ENCODE peak calls at places on chromosomes 3 and 15, in seven cellular contexts. N is tibial artery, C is GM12865, O is right lobe of liver, D is foreskin fibroblast, L is BE2C, J is MCF 10A. U is an unnamed sample.

GRCh38 chr15:51727141-51727897 is 10.1 kb downstream of the LYSMD2 start:
- DNase-seq in N (no peak), L (peak; percentile 64), O (no peak), J (no peak), C (peak; percentile 49), D (peak; percentile 62), U (no peak)

GRCh38 chr3:185353225-185353624 is 9.7 kb upstream of the MAP3K13 start:
- DNase-seq in L (no peak), O (no peak), N (no peak), D (no peak), J (no peak), C (no peak), U (no peak)

GRCh38 chr15:84878504-84878903 is 6.0 kb upstream of the SLC28A1 start:
- DNase-seq in J (peak; percentile 54), N (peak; percentile 57), D (peak; percentile 61), C (peak; percentile 65), L (peak; percentile 61), O (peak; percentile 66), U (no peak)

GRCh38 chr3:161989012-161989411 is 492.4 kb downstream of the OTOL1 start:
- DNase-seq in C (no peak), O (no peak), L (no peak), D (peak; percentile 7), J (no peak), N (no peak), U (no peak)

GRCh38 chr15:101482526-101483371 is 6.8 kb downstream of the PCSK6 start:
- DNase-seq in L (no peak), C (no peak), O (no peak), J (no peak), D (no peak), N (no peak), U (no peak)

GRCh38 chr3:30098656-30099454 is 507.5 kb upstream of the TGFBR2 start:
- DNase-seq in D (peak; percentile 72), O (no peak), C (no peak), L (no peak), N (no peak), J (peak; percentile 33), U (no peak)

GRCh38 chr3:39260957-39261356 is 18.9 kb downstream of the CX3CR1 start:
- DNase-seq in J (peak; percentile 92), D (peak; percentile 88), N (peak; percentile 94), O (peak; percentile 70), C (peak; percentile 74), L (peak; percentile 8), U (no peak)

GRCh38 chr3:139797724-139798343 is 120.1 kb upstream of the NMNAT3 start:
- DNase-seq in L (no peak), N (no peak), D (peak; percentile 48), J (peak; percentile 52), O (no peak), C (peak; percentile 6), U (no peak)

GRCh38 chr15:90565866-90566265 is 36.1 kb downstream of the CRTC3 start:
- DNase-seq in N (no peak), O (no peak), L (no peak), C (peak; percentile 40), D (no peak), J (no peak), U (no peak)

GRCh38 chr15:85312925-85313324 is 67.5 kb upstream of the AKAP13 start:
- DNase-seq in D (peak; percentile 47), N (no peak), O (no peak), C (no peak), L (no peak), J (peak; percentile 37), U (no peak)

GRCh38 chr3:156483426-156483825 is 71.5 kb downstream of the SSR3 start:
- DNase-seq in J (peak; percentile 60), L (no peak), D (peak; percentile 88), O (no peak), N (no peak), C (peak; percentile 88), U (no peak)

GRCh38 chr3:111971533-111971932 is 7.3 kb upstream of the ABHD10 start:
- DNase-seq in N (no peak), O (no peak), C (no peak), J (no peak), D (no peak), L (no peak), U (no peak)

GRCh38 chr3:155807823-155808222 is 1.7 kb upstream of the C3orf33 start:
- DNase-seq in L (no peak), D (no peak), C (no peak), O (no peak), J (no peak), N (no peak), U (no peak)

GRCh38 chr3:124601189-124601588 is 129.1 kb upstream of the UMPS start:
- DNase-seq in C (no peak), O (no peak), L (no peak), D (no peak), J (peak; percentile 70), N (no peak), U (no peak)

GRCh38 chr3:132032959-132033358 is 1.9 kb downstream of the CPNE4 start:
- DNase-seq in L (no peak), N (no peak), O (no peak), D (no peak), C (no peak), J (no peak), U (no peak)

GRCh38 chr3:160134454-160134853 is 90.8 kb upstream of the C3orf80 start:
- DNase-seq in N (no peak), C (no peak), O (no peak), J (peak; percentile 24), D (no peak), L (no peak), U (no peak)

DNA sequence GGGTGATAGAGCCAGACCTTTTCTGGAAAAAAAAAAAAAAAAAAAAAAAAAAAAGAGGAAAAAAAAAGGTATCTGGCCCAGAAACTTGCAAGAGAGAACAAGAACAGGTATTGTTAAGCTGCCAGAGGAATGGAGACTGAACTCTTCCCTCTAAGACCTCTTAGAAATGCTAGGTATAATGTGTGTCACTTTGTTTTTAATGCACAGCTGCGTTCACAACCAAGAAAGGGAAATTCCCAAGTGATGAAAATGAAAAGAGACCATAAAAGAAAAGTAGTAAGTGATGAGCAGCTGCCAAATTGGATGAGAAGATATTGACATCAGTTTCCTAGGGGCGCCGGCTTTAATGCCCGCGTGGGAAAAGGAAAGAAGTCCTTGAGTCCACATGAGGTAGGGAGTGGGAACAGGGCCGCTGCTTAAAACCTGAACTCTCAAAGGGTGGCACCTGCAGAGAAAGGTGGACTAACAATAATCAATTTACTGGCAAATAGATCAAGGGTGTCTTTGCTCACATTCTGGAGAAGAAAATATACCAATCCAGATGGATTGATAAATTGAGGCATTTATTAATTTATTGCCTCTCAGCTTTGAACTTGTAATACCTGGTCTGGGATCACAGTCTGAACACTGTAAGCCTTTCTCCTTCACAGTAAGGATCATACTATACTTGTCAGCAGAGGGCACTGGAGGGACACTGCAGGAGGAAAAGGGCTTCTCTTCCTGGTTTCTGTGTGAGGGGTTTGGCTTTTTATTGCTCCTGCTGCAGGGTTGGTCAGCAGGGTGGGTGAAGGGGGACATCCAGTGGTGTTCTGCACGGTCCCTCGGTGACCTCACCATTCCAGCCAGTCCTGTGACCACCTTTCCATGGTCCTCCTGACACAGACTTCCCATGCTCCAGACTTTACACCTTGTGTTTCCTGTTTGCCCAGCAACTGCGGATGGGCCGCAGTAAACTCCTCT is 131.6 kb downstream of the AQP9 start:
- DNase-seq in C (peak; percentile 63), J (peak; percentile 61), D (peak; percentile 78), L (peak; percentile 60), O (peak; percentile 40), N (no peak), U (no peak)
- TF ChIP-seq CTCF in C (peak; percentile 58), J (peak; percentile 56), D (peak; percentile 72), L (peak; percentile 95), O (peak; percentile 84), N (peak; percentile 46), U (peak; percentile 85)

GRCh38 chr3:58529516-58530353 is 7.3 kb downstream of the ACOX2 start:
- DNase-seq in D (peak; percentile 28), N (no peak), O (no peak), J (no peak), C (peak; percentile 30), L (peak; percentile 37), U (no peak)
- TF ChIP-seq CTCF in D (peak; percentile 35), N (no peak), O (peak; percentile 31), J (no peak), C (peak; percentile 36), L (peak; percentile 30), U (peak; percentile 53)

DNA sequence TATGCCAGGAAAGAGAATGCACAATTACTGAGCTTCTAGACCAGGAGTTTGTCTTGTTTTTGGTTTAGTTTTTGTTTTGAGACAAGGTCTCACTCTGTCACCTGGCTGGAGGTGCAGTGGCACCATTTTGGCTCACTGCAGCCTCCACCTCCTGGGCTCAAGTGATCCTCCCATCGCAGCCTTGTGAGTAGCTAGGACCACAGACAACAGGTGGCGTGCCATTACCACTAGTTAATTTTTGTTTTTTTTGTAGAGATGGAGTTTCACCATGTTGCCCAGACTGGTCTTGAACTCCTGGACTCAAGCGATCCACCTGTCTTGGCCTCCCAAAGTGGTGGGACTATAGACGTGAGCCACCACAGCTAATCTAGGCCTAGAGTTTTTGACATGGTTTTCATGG is 104.4 kb upstream of the CCDC54 start:
- DNase-seq in O (no peak), C (no peak), J (no peak), D (no peak), N (no peak), L (no peak), U (no peak)
- TF ChIP-seq CTCF in O (no peak), C (no peak), J (no peak), D (no peak), N (no peak), L (no peak), U (no peak)

GRCh38 chr3:128647307-128647706 is 3.3 kb downstream of the RPN1 start:
- DNase-seq in O (no peak), D (no peak), C (no peak), J (no peak), N (no peak), L (no peak), U (no peak)

GRCh38 chr3:128649264-128649663 is 1.4 kb downstream of the RPN1 start:
- DNase-seq in D (no peak), O (no peak), L (no peak), J (no peak), N (no peak), C (no peak), U (no peak)

GRCh38 chr3:128648402-128648801 is 2.2 kb downstream of the RPN1 start:
- DNase-seq in N (no peak), J (no peak), O (no peak), L (no peak), D (no peak), C (no peak), U (no peak)

DNA sequence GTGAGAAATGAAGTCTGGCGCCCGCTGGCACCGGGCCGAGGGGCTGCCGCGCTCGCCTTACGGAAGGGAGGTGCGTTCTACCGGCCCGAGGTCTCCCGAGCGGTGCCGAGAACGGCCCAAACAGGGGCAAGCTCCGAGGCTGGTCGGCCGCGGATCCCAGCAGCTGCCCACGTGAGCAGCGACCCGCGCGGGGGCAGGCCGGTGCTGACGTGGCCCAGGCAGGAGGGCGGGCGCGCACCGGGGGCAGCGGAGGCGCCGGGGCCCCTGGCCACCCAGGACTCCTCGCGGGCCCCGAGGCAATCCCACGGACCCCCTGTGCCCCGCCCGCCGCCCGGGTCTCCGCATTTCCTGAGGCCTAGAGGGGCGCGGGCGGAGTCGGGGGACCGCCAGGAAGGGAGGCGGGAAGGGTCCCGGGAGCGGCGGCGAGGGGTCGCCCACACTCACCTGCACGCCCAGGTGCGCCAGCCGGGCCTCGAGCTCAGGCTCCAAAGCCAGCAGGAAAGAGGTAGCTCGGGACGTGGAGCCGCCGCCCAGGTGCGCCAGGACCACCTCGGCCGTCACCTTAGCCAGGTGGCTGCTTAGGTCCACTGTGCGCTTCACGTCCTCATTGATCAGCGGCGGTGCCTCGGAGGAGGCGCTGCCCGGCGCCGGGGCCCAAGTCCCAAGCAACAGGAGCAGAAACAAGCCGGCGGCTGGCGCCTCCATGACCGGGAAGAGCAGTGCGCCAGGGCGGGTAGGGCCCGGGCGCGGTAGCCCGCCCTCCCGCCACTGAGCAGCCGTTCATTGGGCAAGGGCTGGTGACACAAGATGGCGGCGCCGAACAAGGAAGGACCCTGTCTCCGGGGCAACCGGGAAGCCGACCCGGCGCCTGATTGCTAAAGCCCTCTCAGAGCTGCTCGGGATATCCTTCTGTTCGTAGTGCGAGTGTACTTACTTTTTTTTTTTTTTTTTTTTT is at the start of gene RPN1:
- DNase-seq in O (peak; percentile 98), L (peak; percentile 97), N (peak; percentile 97), D (peak; percentile 98), C (peak; percentile 98), J (peak; percentile 94), U (peak; percentile 97)
- TF ChIP-seq CTCF in O (no peak), L (no peak), N (no peak), D (no peak), C (no peak), J (no peak), U (peak; percentile 26)